ENCODE peak calls at places on chromosome 20, in four cellular contexts. One of them, this sample, is unnamed.

GRCh38 chr20:59137532-59137931 is 26.1 kb upstream of the ZNF831 start:
- DNase-seq in stomach: no peak
- DNase-seq in brain microvascular endothelial cell: no peak
- DNase-seq in foreskin fibroblast: no peak
- DNase-seq in this sample: no peak

GRCh38 chr20:13723015-13723414 is 61.7 kb downstream of the ESF1 start:
- DNase-seq in foreskin fibroblast: peak
- DNase-seq in brain microvascular endothelial cell: no peak
- DNase-seq in stomach: no peak
- DNase-seq in this sample: no peak

GRCh38 chr20:14264869-14265268 is 72.5 kb downstream of the FLRT3 start:
- DNase-seq in foreskin fibroblast: peak
- DNase-seq in brain microvascular endothelial cell: peak
- DNase-seq in stomach: no peak
- DNase-seq in this sample: no peak

GRCh38 chr20:45578151-45578660 is 878 bp downstream of the WFDC8 start:
- DNase-seq in brain microvascular endothelial cell: no peak
- DNase-seq in foreskin fibroblast: no peak
- DNase-seq in stomach: no peak
- DNase-seq in this sample: no peak

GRCh38 chr20:45969712-45970634 is 2.0 kb downstream of the ZNF335 start:
- DNase-seq in foreskin fibroblast: peak
- DNase-seq in stomach: no peak
- DNase-seq in brain microvascular endothelial cell: peak
- DNase-seq in this sample: peak

GRCh38 chr20:35307666-35308653 is 15.7 kb upstream of the FAM83C start:
- DNase-seq in stomach: peak
- DNase-seq in brain microvascular endothelial cell: no peak
- DNase-seq in foreskin fibroblast: peak
- DNase-seq in this sample: peak

GRCh38 chr20:59122377-59122932 is 41.2 kb upstream of the ZNF831 start:
- DNase-seq in brain microvascular endothelial cell: no peak
- DNase-seq in foreskin fibroblast: no peak
- DNase-seq in stomach: no peak
- DNase-seq in this sample: no peak

GRCh38 chr20:14879020-14879697 is 541.7 kb upstream of the FLRT3 start:
- DNase-seq in foreskin fibroblast: peak
- DNase-seq in brain microvascular endothelial cell: peak
- DNase-seq in stomach: no peak
- DNase-seq in this sample: peak

GRCh38 chr20:53914861-53915458 is 155.4 kb downstream of the BCAS1 start:
- DNase-seq in foreskin fibroblast: peak
- DNase-seq in brain microvascular endothelial cell: no peak
- DNase-seq in stomach: no peak
- DNase-seq in this sample: no peak

GRCh38 chr20:50916257-50916656 is 15.0 kb downstream of the ADNP start:
- DNase-seq in stomach: no peak
- DNase-seq in foreskin fibroblast: peak
- DNase-seq in brain microvascular endothelial cell: peak
- DNase-seq in this sample: no peak

GRCh38 chr20:38748863-38749153 is 548 bp downstream of the ACTR5 start:
- DNase-seq in foreskin fibroblast: no peak
- DNase-seq in brain microvascular endothelial cell: no peak
- DNase-seq in stomach: no peak
- DNase-seq in this sample: no peak

GRCh38 chr20:49361872-49362663 is 84.2 kb upstream of the ZNFX1 start:
- DNase-seq in stomach: no peak
- DNase-seq in foreskin fibroblast: no peak
- DNase-seq in brain microvascular endothelial cell: no peak
- DNase-seq in this sample: no peak

GRCh38 chr20:21103582-21104465 is 2.3 kb downstream of the LINC00237 start:
- DNase-seq in foreskin fibroblast: peak
- DNase-seq in stomach: no peak
- DNase-seq in brain microvascular endothelial cell: no peak
- DNase-seq in this sample: no peak

GRCh38 chr20:59082077-59082740 is 39.6 kb upstream of the PRELID3B start:
- DNase-seq in brain microvascular endothelial cell: no peak
- DNase-seq in foreskin fibroblast: peak
- DNase-seq in stomach: no peak
- DNase-seq in this sample: no peak

GRCh38 chr20:18279231-18279630 is 9.1 kb upstream of the ZNF133 start:
- DNase-seq in brain microvascular endothelial cell: no peak
- DNase-seq in stomach: no peak
- DNase-seq in foreskin fibroblast: peak
- DNase-seq in this sample: no peak

GRCh38 chr20:20457392-20458126 is 89.7 kb downstream of the INSM1 start:
- DNase-seq in brain microvascular endothelial cell: peak
- DNase-seq in foreskin fibroblast: peak
- DNase-seq in stomach: no peak
- DNase-seq in this sample: peak

GRCh38 chr20:48326868-48327267 is 500.9 kb downstream of the PREX1 start:
- DNase-seq in foreskin fibroblast: peak
- DNase-seq in brain microvascular endothelial cell: no peak
- DNase-seq in stomach: no peak
- DNase-seq in this sample: no peak

GRCh38 chr20:3221398-3222226 is 12.3 kb downstream of the ITPA start:
- DNase-seq in foreskin fibroblast: no peak
- DNase-seq in brain microvascular endothelial cell: no peak
- DNase-seq in stomach: peak
- DNase-seq in this sample: no peak

GRCh38 chr20:34921436-34921835 is 34.2 kb downstream of the GSS start:
- DNase-seq in stomach: no peak
- DNase-seq in foreskin fibroblast: peak
- DNase-seq in brain microvascular endothelial cell: no peak
- DNase-seq in this sample: no peak

GRCh38 chr20:38990728-38991127 is 28.6 kb downstream of the DHX35 start:
- DNase-seq in brain microvascular endothelial cell: no peak
- DNase-seq in stomach: no peak
- DNase-seq in foreskin fibroblast: no peak
- DNase-seq in this sample: no peak

GRCh38 chr20:10370091-10370887 is 63.7 kb downstream of the MKKS start:
- DNase-seq in stomach: no peak
- DNase-seq in foreskin fibroblast: peak
- DNase-seq in brain microvascular endothelial cell: peak
- DNase-seq in this sample: no peak

GRCh38 chr20:18719426-18719825 is 94.2 kb upstream of the SCP2D1 start:
- DNase-seq in brain microvascular endothelial cell: peak
- DNase-seq in foreskin fibroblast: peak
- DNase-seq in stomach: no peak
- DNase-seq in this sample: peak

GRCh38 chr20:37202267-37202943 is 23.1 kb upstream of the MROH8 start:
- DNase-seq in foreskin fibroblast: peak
- DNase-seq in stomach: no peak
- DNase-seq in brain microvascular endothelial cell: peak
- DNase-seq in this sample: peak

GRCh38 chr20:46915580-46916243 is 21.1 kb downstream of the EYA2 start:
- DNase-seq in stomach: no peak
- DNase-seq in foreskin fibroblast: peak
- DNase-seq in brain microvascular endothelial cell: no peak
- DNase-seq in this sample: no peak

GRCh38 chr20:34791289-34792020 is 34.0 kb downstream of the NCOA6 start:
- DNase-seq in stomach: no peak
- DNase-seq in foreskin fibroblast: peak
- DNase-seq in brain microvascular endothelial cell: no peak
- DNase-seq in this sample: no peak

GRCh38 chr20:58308680-58309527 is 611 bp upstream of the RAB22A start:
- DNase-seq in foreskin fibroblast: peak
- DNase-seq in brain microvascular endothelial cell: peak
- DNase-seq in stomach: no peak
- DNase-seq in this sample: no peak

GRCh38 chr20:41174782-41175181 is 37.4 kb downstream of the PLCG1 start:
- DNase-seq in stomach: peak
- DNase-seq in brain microvascular endothelial cell: no peak
- DNase-seq in foreskin fibroblast: peak
- DNase-seq in this sample: no peak

GRCh38 chr20:694496-694895 is 18.9 kb upstream of the SCRT2 start:
- DNase-seq in foreskin fibroblast: no peak
- DNase-seq in brain microvascular endothelial cell: no peak
- DNase-seq in stomach: no peak
- DNase-seq in this sample: no peak

GRCh38 chr20:1718604-1719384 is 61.2 kb upstream of the SIRPG start:
- DNase-seq in brain microvascular endothelial cell: peak
- DNase-seq in foreskin fibroblast: peak
- DNase-seq in stomach: no peak
- DNase-seq in this sample: peak

GRCh38 chr20:38167851-38168760 is 3.0 kb upstream of the TGM2 start:
- DNase-seq in stomach: peak
- DNase-seq in foreskin fibroblast: peak
- DNase-seq in brain microvascular endothelial cell: peak
- DNase-seq in this sample: peak

GRCh38 chr20:33490934-33491656 is 1.2 kb downstream of the CBFA2T2 start:
- DNase-seq in brain microvascular endothelial cell: no peak
- DNase-seq in stomach: no peak
- DNase-seq in foreskin fibroblast: peak
- DNase-seq in this sample: no peak

GRCh38 chr20:1034420-1034799 is 32.3 kb upstream of the RSPO4 start:
- DNase-seq in brain microvascular endothelial cell: no peak
- DNase-seq in stomach: no peak
- DNase-seq in foreskin fibroblast: no peak
- DNase-seq in this sample: no peak

GRCh38 chr20:49747707-49748524 is 34.2 kb upstream of the B4GALT5 start:
- DNase-seq in foreskin fibroblast: peak
- DNase-seq in stomach: peak
- DNase-seq in brain microvascular endothelial cell: peak
- DNase-seq in this sample: peak

GRCh38 chr20:35561268-35561667 is 19.4 kb downstream of the ERGIC3 start:
- DNase-seq in foreskin fibroblast: peak
- DNase-seq in stomach: no peak
- DNase-seq in brain microvascular endothelial cell: peak
- DNase-seq in this sample: no peak

DNA sequence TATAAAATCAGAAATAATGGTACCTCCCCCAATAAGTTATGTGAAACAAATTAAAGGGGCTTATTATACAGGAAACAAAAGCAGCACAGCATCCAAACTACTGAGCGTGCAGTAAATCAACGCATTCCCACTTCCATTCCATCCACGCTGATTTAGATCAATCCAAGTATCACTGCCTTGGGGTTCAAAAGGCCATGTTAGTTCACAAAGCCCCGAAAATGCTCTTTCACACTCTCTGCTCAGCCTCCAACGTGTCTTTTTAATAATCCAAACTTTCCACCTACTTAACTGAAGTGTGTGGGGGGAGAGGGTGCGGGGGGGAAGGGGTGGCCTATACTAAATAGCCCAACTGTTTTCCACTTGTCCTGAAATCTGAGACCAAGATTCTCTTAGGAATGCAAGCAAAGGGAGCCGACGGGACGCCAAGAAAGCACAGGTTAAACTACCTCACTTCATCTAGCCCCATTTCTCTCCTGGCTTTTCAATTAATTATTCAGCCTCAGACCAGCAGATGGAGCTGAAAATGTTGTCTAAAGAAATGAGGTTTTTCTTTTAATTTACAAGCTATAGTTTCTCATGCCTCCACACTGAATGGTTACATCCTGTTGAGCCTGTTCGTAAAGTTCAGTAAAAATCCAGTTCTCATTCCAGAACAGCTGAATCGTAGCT is 1.1 kb upstream of the NXT1 start:
- DNase-seq in foreskin fibroblast: no peak
- DNase-seq in brain microvascular endothelial cell: no peak
- DNase-seq in stomach: no peak
- DNase-seq in this sample: no peak
- TF ChIP-seq CTCF in foreskin fibroblast: peak
- TF ChIP-seq CTCF in brain microvascular endothelial cell: peak
- TF ChIP-seq CTCF in stomach: no peak
- TF ChIP-seq CTCF in this sample: peak

DNA sequence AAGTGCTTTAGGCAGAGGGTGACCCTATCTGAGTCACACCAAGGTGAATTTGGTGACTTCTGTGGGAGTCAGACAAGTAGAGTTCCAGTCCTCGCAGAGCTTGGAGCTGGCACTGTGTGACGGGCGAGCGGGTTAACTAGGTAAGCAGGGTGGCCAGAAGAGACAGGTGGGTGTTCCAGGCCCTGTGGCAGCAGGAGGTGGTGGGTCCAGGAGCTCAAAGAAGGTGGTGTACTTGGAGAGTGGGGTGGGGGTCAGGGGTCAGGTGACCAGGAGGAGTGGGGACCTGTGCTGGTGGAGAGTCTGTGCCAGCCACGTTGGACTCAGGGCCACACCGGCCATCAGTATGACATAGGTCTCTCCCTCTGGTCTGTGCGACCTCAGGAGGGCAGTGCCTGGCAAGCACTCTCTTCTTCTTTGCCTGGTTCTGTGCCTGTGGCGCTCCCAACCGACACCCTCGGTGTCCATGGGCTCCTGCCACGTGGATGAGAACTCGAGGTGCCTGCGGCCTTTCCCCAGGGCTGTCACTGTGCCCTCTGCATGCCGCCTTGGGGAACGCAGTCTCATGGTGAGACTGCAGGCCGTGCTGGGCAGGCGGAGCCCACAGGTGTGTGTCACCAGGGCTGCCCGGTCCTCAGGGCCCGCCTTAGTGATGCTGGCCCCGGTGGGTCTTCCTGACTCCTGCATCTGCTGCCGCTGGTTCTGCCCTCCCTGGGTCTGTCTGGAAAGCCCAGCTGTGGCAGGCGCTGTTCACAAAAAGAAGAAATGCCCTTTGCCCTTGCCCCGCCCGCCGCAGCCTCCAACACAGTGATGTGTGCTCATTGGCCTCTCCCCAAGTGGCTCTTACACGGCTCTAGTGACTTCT is 1.6 kb downstream of the MRGBP start:
- DNase-seq in brain microvascular endothelial cell: no peak
- DNase-seq in stomach: peak
- DNase-seq in foreskin fibroblast: no peak
- DNase-seq in this sample: no peak
- H3K4me3 ChIP-seq in brain microvascular endothelial cell: no peak
- H3K4me3 ChIP-seq in stomach: no peak
- H3K4me3 ChIP-seq in foreskin fibroblast: peak
- H3K4me3 ChIP-seq in this sample: peak

GRCh38 chr20:25685276-25686080 is 11.2 kb downstream of the ZNF337 start:
- DNase-seq in foreskin fibroblast: no peak
- DNase-seq in stomach: no peak
- DNase-seq in brain microvascular endothelial cell: no peak
- DNase-seq in this sample: no peak
- TF ChIP-seq CTCF in foreskin fibroblast: no peak
- TF ChIP-seq CTCF in stomach: no peak
- TF ChIP-seq CTCF in brain microvascular endothelial cell: no peak
- TF ChIP-seq CTCF in this sample: no peak

DNA sequence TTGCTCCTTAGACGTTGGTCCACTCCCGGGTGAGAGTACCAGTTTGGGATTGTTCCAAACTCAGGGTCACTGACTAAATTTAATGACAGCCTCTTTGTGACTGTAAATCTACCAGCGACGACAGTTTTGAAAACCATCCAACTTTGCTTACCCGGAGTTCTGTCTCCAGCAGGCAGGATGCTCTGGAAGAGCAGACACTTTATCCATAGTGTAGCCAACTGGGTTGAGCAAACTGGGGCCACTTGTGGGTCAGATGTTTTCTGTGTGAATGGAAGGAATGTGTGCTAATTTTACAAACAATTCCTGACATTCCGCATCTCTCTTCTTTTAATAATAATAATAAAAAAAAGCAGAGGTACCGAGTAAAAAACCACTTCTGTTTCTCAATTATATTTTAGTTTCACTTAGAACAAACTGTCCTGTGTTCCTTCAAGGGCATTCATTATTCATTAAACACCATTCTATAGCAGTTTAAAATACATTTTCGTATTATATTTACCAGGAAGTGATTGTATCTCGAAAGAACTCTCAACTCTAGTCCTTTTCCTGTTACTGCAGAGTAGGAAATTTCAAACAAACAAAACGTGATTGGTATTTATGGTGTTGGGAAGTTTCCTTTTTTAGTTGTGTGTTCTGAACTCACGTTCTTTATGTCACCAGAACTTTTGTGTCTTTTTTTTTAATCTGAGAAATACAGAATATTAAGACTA is 139.7 kb upstream of the BTBD3 start:
- DNase-seq in stomach: no peak
- DNase-seq in foreskin fibroblast: peak
- DNase-seq in brain microvascular endothelial cell: peak
- DNase-seq in this sample: no peak
- H3K4me3 ChIP-seq in stomach: peak
- H3K4me3 ChIP-seq in foreskin fibroblast: peak
- H3K4me3 ChIP-seq in brain microvascular endothelial cell: peak
- H3K4me3 ChIP-seq in this sample: no peak

This sample was measured in astrocyte of the cerebellum.